ENCODE peak calls at places on chromosomes 4 and X, in five cellular contexts. One of them, this sample, is unnamed.
A peak's percentile ranks its signal among the peaks of the same experiment; 100 is the strongest.

GRCh38 chr4:158529505-158529904 is 7.8 kb downstream of the RXFP1 start:
- DNase-seq in dorsolateral prefrontal cortex: no peak
- DNase-seq in endothelial cell: no peak
- DNase-seq in activated B cell treated with CpG ODN at 0.5 μM for 24 hours: no peak
- DNase-seq in bronchial epithelial cell: no peak
- DNase-seq in this sample: no peak

GRCh38 chrX:4175221-4175620 is 461.8 kb upstream of the PRKX start:
- DNase-seq in dorsolateral prefrontal cortex: no peak
- DNase-seq in bronchial epithelial cell: no peak
- DNase-seq in activated B cell treated with CpG ODN at 0.5 μM for 24 hours: no peak
- DNase-seq in endothelial cell: no peak
- DNase-seq in this sample: no peak

GRCh38 chrX:116204947-116205346 is 34.4 kb downstream of the AGTR2 start:
- DNase-seq in dorsolateral prefrontal cortex: no peak
- DNase-seq in bronchial epithelial cell: peak; percentile 7
- DNase-seq in endothelial cell: peak; percentile 2
- DNase-seq in activated B cell treated with CpG ODN at 0.5 μM for 24 hours: no peak
- DNase-seq in this sample: no peak

GRCh38 chr4:13088726-13089658 is 395.1 kb downstream of the RAB28 start:
- DNase-seq in dorsolateral prefrontal cortex: no peak
- DNase-seq in bronchial epithelial cell: no peak
- DNase-seq in activated B cell treated with CpG ODN at 0.5 μM for 24 hours: no peak
- DNase-seq in endothelial cell: no peak
- DNase-seq in this sample: no peak

GRCh38 chrX:12814434-12814833 is 23.2 kb downstream of the PRPS2 start:
- DNase-seq in bronchial epithelial cell: peak; percentile 46
- DNase-seq in activated B cell treated with CpG ODN at 0.5 μM for 24 hours: no peak
- DNase-seq in dorsolateral prefrontal cortex: no peak
- DNase-seq in endothelial cell: peak; percentile 45
- DNase-seq in this sample: no peak

GRCh38 chr4:14167876-14168510 is 540.5 kb upstream of the BOD1L1 start:
- DNase-seq in dorsolateral prefrontal cortex: no peak
- DNase-seq in activated B cell treated with CpG ODN at 0.5 μM for 24 hours: no peak
- DNase-seq in endothelial cell: no peak
- DNase-seq in bronchial epithelial cell: peak; percentile 92
- DNase-seq in this sample: no peak

GRCh38 chr4:139798456-139798855 is 132.8 kb downstream of the MGST2 start:
- DNase-seq in activated B cell treated with CpG ODN at 0.5 μM for 24 hours: no peak
- DNase-seq in endothelial cell: no peak
- DNase-seq in dorsolateral prefrontal cortex: no peak
- DNase-seq in bronchial epithelial cell: peak; percentile 72
- DNase-seq in this sample: no peak

GRCh38 chrX:150547511-150548115 is 20.8 kb upstream of the MTM1 start:
- DNase-seq in activated B cell treated with CpG ODN at 0.5 μM for 24 hours: peak; percentile 32
- DNase-seq in dorsolateral prefrontal cortex: peak; percentile 67
- DNase-seq in bronchial epithelial cell: peak; percentile 5
- DNase-seq in endothelial cell: peak; percentile 16
- DNase-seq in this sample: peak; percentile 70

GRCh38 chrX:8548446-8548845 is 83.8 kb downstream of the VCX3B start:
- DNase-seq in endothelial cell: no peak
- DNase-seq in activated B cell treated with CpG ODN at 0.5 μM for 24 hours: no peak
- DNase-seq in dorsolateral prefrontal cortex: no peak
- DNase-seq in bronchial epithelial cell: peak; percentile 59
- DNase-seq in this sample: no peak

GRCh38 chr4:146059865-146060264 is 115.7 kb upstream of the LSM6 start:
- DNase-seq in activated B cell treated with CpG ODN at 0.5 μM for 24 hours: peak; percentile 45
- DNase-seq in bronchial epithelial cell: no peak
- DNase-seq in dorsolateral prefrontal cortex: no peak
- DNase-seq in endothelial cell: no peak
- DNase-seq in this sample: no peak

GRCh38 chr4:15365641-15366040 is 62.2 kb upstream of the C1QTNF7 start:
- DNase-seq in bronchial epithelial cell: no peak
- DNase-seq in activated B cell treated with CpG ODN at 0.5 μM for 24 hours: no peak
- DNase-seq in dorsolateral prefrontal cortex: no peak
- DNase-seq in endothelial cell: no peak
- DNase-seq in this sample: no peak

GRCh38 chr4:93337196-93337595 is 491.4 kb upstream of the ATOH1 start:
- DNase-seq in activated B cell treated with CpG ODN at 0.5 μM for 24 hours: no peak
- DNase-seq in dorsolateral prefrontal cortex: no peak
- DNase-seq in endothelial cell: no peak
- DNase-seq in bronchial epithelial cell: no peak
- DNase-seq in this sample: no peak

GRCh38 chrX:153953342-153953830 is 8.9 kb upstream of the RENBP start:
- DNase-seq in activated B cell treated with CpG ODN at 0.5 μM for 24 hours: peak; percentile 68
- DNase-seq in endothelial cell: peak; percentile 77
- DNase-seq in bronchial epithelial cell: peak; percentile 15
- DNase-seq in dorsolateral prefrontal cortex: peak; percentile 74
- DNase-seq in this sample: peak; percentile 88

GRCh38 chr4:153418581-153418980 is 47.6 kb upstream of the TMEM131L start:
- DNase-seq in endothelial cell: no peak
- DNase-seq in bronchial epithelial cell: no peak
- DNase-seq in activated B cell treated with CpG ODN at 0.5 μM for 24 hours: no peak
- DNase-seq in dorsolateral prefrontal cortex: no peak
- DNase-seq in this sample: no peak

GRCh38 chrX:130869239-130869638 is 33.8 kb downstream of the ENOX2 start:
- DNase-seq in activated B cell treated with CpG ODN at 0.5 μM for 24 hours: no peak
- DNase-seq in bronchial epithelial cell: no peak
- DNase-seq in endothelial cell: no peak
- DNase-seq in dorsolateral prefrontal cortex: no peak
- DNase-seq in this sample: no peak

GRCh38 chr4:68693325-68694075 is 23.0 kb upstream of the UGT2B15 start:
- DNase-seq in dorsolateral prefrontal cortex: no peak
- DNase-seq in endothelial cell: no peak
- DNase-seq in activated B cell treated with CpG ODN at 0.5 μM for 24 hours: no peak
- DNase-seq in bronchial epithelial cell: no peak
- DNase-seq in this sample: no peak

GRCh38 chr4:125321709-125322362 is 7.1 kb downstream of the FAT4 start:
- DNase-seq in activated B cell treated with CpG ODN at 0.5 μM for 24 hours: no peak
- DNase-seq in dorsolateral prefrontal cortex: no peak
- DNase-seq in bronchial epithelial cell: peak; percentile 62
- DNase-seq in endothelial cell: no peak
- DNase-seq in this sample: no peak

GRCh38 chr4:54234497-54235205 is 5.6 kb downstream of the PDGFRA start:
- DNase-seq in endothelial cell: no peak
- DNase-seq in activated B cell treated with CpG ODN at 0.5 μM for 24 hours: no peak
- DNase-seq in bronchial epithelial cell: no peak
- DNase-seq in dorsolateral prefrontal cortex: no peak
- DNase-seq in this sample: no peak

GRCh38 chr4:101033986-101034385 is 313.3 kb downstream of the PPP3CA start:
- DNase-seq in bronchial epithelial cell: no peak
- DNase-seq in activated B cell treated with CpG ODN at 0.5 μM for 24 hours: no peak
- DNase-seq in dorsolateral prefrontal cortex: no peak
- DNase-seq in endothelial cell: no peak
- DNase-seq in this sample: no peak

DNA sequence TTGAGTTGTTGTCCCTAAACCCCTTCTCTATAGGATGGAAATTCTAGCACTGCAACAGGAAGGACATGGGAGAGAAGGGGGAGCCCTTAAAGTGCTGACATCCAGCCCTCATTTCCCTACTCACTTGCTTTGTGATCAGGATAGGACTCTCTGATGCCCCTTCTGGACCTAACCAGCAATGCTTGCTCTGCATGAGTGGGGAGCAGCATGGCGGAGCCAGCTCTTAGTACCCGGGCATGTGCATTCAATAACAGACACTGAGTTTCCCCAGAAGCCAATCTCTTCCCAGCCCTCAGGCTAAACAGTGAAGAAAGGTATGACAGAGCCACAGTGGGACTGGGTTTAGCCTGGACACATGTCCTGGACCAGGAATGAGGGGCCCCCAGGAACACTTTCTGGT is 14.0 kb downstream of the SOD3 start:
- DNase-seq in bronchial epithelial cell: no peak
- DNase-seq in activated B cell treated with CpG ODN at 0.5 μM for 24 hours: no peak
- DNase-seq in endothelial cell: no peak
- DNase-seq in dorsolateral prefrontal cortex: no peak
- DNase-seq in this sample: no peak
- TF ChIP-seq CTCF in bronchial epithelial cell: peak; percentile 16
- TF ChIP-seq CTCF in activated B cell treated with CpG ODN at 0.5 μM for 24 hours: no peak
- TF ChIP-seq CTCF in endothelial cell: no peak
- TF ChIP-seq CTCF in dorsolateral prefrontal cortex: no peak
- TF ChIP-seq CTCF in this sample: no peak

DNA sequence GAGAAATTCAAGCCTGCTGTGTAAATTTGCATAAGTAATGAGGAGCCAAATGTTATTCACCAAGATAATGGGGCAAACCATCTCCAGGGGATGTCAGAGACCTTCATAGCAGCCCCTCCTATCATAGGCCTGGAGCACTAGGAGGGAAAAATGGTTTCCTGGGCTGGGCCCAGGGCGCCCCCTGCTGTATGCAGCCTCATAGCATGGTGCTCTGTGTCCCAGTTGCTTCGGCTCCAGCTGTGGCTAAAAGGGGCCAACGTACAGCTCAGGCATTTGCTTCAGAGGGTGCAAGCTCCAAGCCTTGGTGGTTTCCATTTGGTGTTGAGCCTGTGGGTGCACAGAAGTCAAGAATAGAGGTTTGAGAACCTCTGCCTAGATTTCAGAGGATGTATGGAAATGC is 859.3 kb downstream of the RPA4 start:
- DNase-seq in activated B cell treated with CpG ODN at 0.5 μM for 24 hours: no peak
- DNase-seq in dorsolateral prefrontal cortex: no peak
- DNase-seq in endothelial cell: no peak
- DNase-seq in bronchial epithelial cell: no peak
- DNase-seq in this sample: no peak
- TF ChIP-seq CTCF in activated B cell treated with CpG ODN at 0.5 μM for 24 hours: no peak
- TF ChIP-seq CTCF in dorsolateral prefrontal cortex: no peak
- TF ChIP-seq CTCF in endothelial cell: no peak
- TF ChIP-seq CTCF in bronchial epithelial cell: peak; percentile 26
- TF ChIP-seq CTCF in this sample: no peak

GRCh38 chr4:185128272-185129119 is 14.6 kb upstream of the SLC25A4 start:
- DNase-seq in dorsolateral prefrontal cortex: peak; percentile 61
- DNase-seq in bronchial epithelial cell: peak; percentile 52
- DNase-seq in activated B cell treated with CpG ODN at 0.5 μM for 24 hours: peak; percentile 42
- DNase-seq in endothelial cell: peak; percentile 36
- DNase-seq in this sample: no peak
- TF ChIP-seq CTCF in dorsolateral prefrontal cortex: no peak
- TF ChIP-seq CTCF in bronchial epithelial cell: peak; percentile 3
- TF ChIP-seq CTCF in activated B cell treated with CpG ODN at 0.5 μM for 24 hours: no peak
- TF ChIP-seq CTCF in endothelial cell: peak; percentile 41
- TF ChIP-seq CTCF in this sample: peak; percentile 40

GRCh38 chrX:146907391-146908240 is 93.1 kb upstream of the CXorf51A start:
- DNase-seq in dorsolateral prefrontal cortex: no peak
- DNase-seq in endothelial cell: no peak
- DNase-seq in bronchial epithelial cell: peak; percentile 1
- DNase-seq in activated B cell treated with CpG ODN at 0.5 μM for 24 hours: no peak
- DNase-seq in this sample: no peak

GRCh38 chrX:146906166-146906565 is 91.6 kb upstream of the CXorf51A start:
- DNase-seq in dorsolateral prefrontal cortex: no peak
- DNase-seq in endothelial cell: no peak
- DNase-seq in activated B cell treated with CpG ODN at 0.5 μM for 24 hours: no peak
- DNase-seq in bronchial epithelial cell: no peak
- DNase-seq in this sample: no peak
- TF ChIP-seq CTCF in dorsolateral prefrontal cortex: no peak
- TF ChIP-seq CTCF in endothelial cell: no peak
- TF ChIP-seq CTCF in activated B cell treated with CpG ODN at 0.5 μM for 24 hours: no peak
- TF ChIP-seq CTCF in bronchial epithelial cell: no peak
- TF ChIP-seq CTCF in this sample: no peak

DNA sequence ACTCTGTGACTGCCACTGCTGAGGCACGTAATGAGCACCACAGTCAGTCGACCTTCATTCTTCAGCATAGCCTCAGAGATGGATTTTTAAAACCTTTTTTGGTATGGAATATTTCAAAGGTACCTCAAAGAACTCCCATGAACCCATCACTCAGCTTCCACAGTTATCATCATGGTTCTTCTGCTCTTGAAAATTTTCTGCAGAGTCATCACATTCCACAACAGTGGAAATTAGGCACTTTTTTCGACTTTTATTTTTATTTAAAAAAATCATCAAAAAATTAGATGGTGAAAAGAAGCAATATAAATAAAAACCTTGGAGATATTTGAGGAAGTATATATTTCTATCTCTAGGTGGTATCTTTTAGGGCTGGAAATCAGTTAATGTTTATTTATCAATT is 37.5 kb downstream of the TBC1D19 start:
- DNase-seq in activated B cell treated with CpG ODN at 0.5 μM for 24 hours: no peak
- DNase-seq in endothelial cell: no peak
- DNase-seq in dorsolateral prefrontal cortex: no peak
- DNase-seq in bronchial epithelial cell: no peak
- DNase-seq in this sample: no peak
- TF ChIP-seq CTCF in activated B cell treated with CpG ODN at 0.5 μM for 24 hours: no peak
- TF ChIP-seq CTCF in endothelial cell: no peak
- TF ChIP-seq CTCF in dorsolateral prefrontal cortex: no peak
- TF ChIP-seq CTCF in bronchial epithelial cell: no peak
- TF ChIP-seq CTCF in this sample: no peak

GRCh38 chr4:118280501-118281218 is 72.1 kb downstream of the PRSS12 start:
- DNase-seq in bronchial epithelial cell: peak; percentile 83
- DNase-seq in activated B cell treated with CpG ODN at 0.5 μM for 24 hours: no peak
- DNase-seq in dorsolateral prefrontal cortex: peak; percentile 26
- DNase-seq in endothelial cell: peak; percentile 53
- DNase-seq in this sample: no peak
- TF ChIP-seq CTCF in bronchial epithelial cell: peak; percentile 56
- TF ChIP-seq CTCF in activated B cell treated with CpG ODN at 0.5 μM for 24 hours: no peak
- TF ChIP-seq CTCF in dorsolateral prefrontal cortex: peak; percentile 65
- TF ChIP-seq CTCF in endothelial cell: peak; percentile 29
- TF ChIP-seq CTCF in this sample: peak; percentile 35

DNA sequence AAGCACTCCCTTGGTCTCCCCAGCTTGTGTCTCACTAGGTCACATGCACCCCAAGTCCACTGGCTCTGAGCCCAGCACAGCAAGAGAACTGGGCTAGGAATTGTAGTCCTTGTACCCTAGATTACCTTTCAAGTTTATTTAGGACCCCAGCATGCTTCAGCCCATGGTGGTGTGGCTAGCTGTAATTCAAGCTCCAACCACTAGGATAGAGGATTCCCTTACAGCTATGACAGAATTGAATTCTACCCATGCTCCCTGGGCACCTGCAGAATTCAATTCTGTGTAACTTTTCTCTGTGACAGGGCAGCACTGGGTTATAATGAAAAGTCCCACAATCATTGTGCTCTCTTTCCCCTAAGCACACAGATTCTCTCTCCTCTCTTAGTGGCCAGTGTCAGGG is 253.8 kb upstream of the DMD start:
- DNase-seq in activated B cell treated with CpG ODN at 0.5 μM for 24 hours: no peak
- DNase-seq in dorsolateral prefrontal cortex: no peak
- DNase-seq in bronchial epithelial cell: no peak
- DNase-seq in endothelial cell: no peak
- DNase-seq in this sample: no peak
- TF ChIP-seq CTCF in activated B cell treated with CpG ODN at 0.5 μM for 24 hours: no peak
- TF ChIP-seq CTCF in dorsolateral prefrontal cortex: no peak
- TF ChIP-seq CTCF in bronchial epithelial cell: no peak
- TF ChIP-seq CTCF in endothelial cell: no peak
- TF ChIP-seq CTCF in this sample: no peak